ENCODE peak calls at places on chromosomes 7 and 10, in ten cellular contexts. One of them, this sample, is unnamed.

GRCh38 chr7:139103057-139103820 is 6.3 kb downstream of the ZC3HAV1 start:
- DNase-seq in dorsolateral prefrontal cortex: no peak
- DNase-seq in heart left ventricle: no peak
- DNase-seq in RKO: no peak
- DNase-seq in HEK293T: no peak
- DNase-seq in activated CD8-positive, alpha-beta memory T cell treated with anti-CD3 and anti-CD28 coated beads, Interleukin-2, amount 10 ng/mL, durations not matched to agents 7 days and 5 days: no peak
- DNase-seq in CD8-positive, alpha-beta memory T cell: no peak
- DNase-seq in MV-4-11: no peak
- DNase-seq in T-helper 9 cell: no peak
- DNase-seq in H54: no peak
- DNase-seq in this sample: no peak

GRCh38 chr7:129435414-129435829 is 1.2 kb downstream of the STRIP2 start:
- DNase-seq in dorsolateral prefrontal cortex: no peak
- DNase-seq in heart left ventricle: no peak
- DNase-seq in RKO: peak; percentile 73
- DNase-seq in HEK293T: no peak
- DNase-seq in activated CD8-positive, alpha-beta memory T cell treated with anti-CD3 and anti-CD28 coated beads, Interleukin-2, amount 10 ng/mL, durations not matched to agents 7 days and 5 days: no peak
- DNase-seq in CD8-positive, alpha-beta memory T cell: no peak
- DNase-seq in MV-4-11: no peak
- DNase-seq in T-helper 9 cell: no peak
- DNase-seq in H54: no peak
- DNase-seq in this sample: no peak

GRCh38 chr10:6353526-6353925 is 150.8 kb downstream of the PFKFB3 start:
- DNase-seq in dorsolateral prefrontal cortex: no peak
- DNase-seq in heart left ventricle: no peak
- DNase-seq in RKO: no peak
- DNase-seq in HEK293T: no peak
- DNase-seq in activated CD8-positive, alpha-beta memory T cell treated with anti-CD3 and anti-CD28 coated beads, Interleukin-2, amount 10 ng/mL, durations not matched to agents 7 days and 5 days: no peak
- DNase-seq in CD8-positive, alpha-beta memory T cell: no peak
- DNase-seq in MV-4-11: no peak
- DNase-seq in T-helper 9 cell: no peak
- DNase-seq in H54: no peak
- DNase-seq in this sample: no peak

GRCh38 chr7:132759482-132760240 is 183.4 kb upstream of the PLXNA4 start:
- DNase-seq in dorsolateral prefrontal cortex: no peak
- DNase-seq in heart left ventricle: no peak
- DNase-seq in RKO: no peak
- DNase-seq in HEK293T: no peak
- DNase-seq in activated CD8-positive, alpha-beta memory T cell treated with anti-CD3 and anti-CD28 coated beads, Interleukin-2, amount 10 ng/mL, durations not matched to agents 7 days and 5 days: no peak
- DNase-seq in CD8-positive, alpha-beta memory T cell: no peak
- DNase-seq in MV-4-11: no peak
- DNase-seq in T-helper 9 cell: no peak
- DNase-seq in H54: no peak
- DNase-seq in this sample: no peak

GRCh38 chr7:98097042-98097645 is 9.5 kb upstream of the LMTK2 start:
- DNase-seq in dorsolateral prefrontal cortex: no peak
- DNase-seq in heart left ventricle: no peak
- DNase-seq in RKO: no peak
- DNase-seq in HEK293T: no peak
- DNase-seq in activated CD8-positive, alpha-beta memory T cell treated with anti-CD3 and anti-CD28 coated beads, Interleukin-2, amount 10 ng/mL, durations not matched to agents 7 days and 5 days: no peak
- DNase-seq in CD8-positive, alpha-beta memory T cell: no peak
- DNase-seq in MV-4-11: no peak
- DNase-seq in T-helper 9 cell: no peak
- DNase-seq in H54: no peak
- DNase-seq in this sample: no peak

GRCh38 chr10:83076443-83076842 is 1062.9 kb upstream of the GHITM start:
- DNase-seq in dorsolateral prefrontal cortex: no peak
- DNase-seq in heart left ventricle: no peak
- DNase-seq in RKO: no peak
- DNase-seq in HEK293T: no peak
- DNase-seq in activated CD8-positive, alpha-beta memory T cell treated with anti-CD3 and anti-CD28 coated beads, Interleukin-2, amount 10 ng/mL, durations not matched to agents 7 days and 5 days: no peak
- DNase-seq in CD8-positive, alpha-beta memory T cell: no peak
- DNase-seq in MV-4-11: no peak
- DNase-seq in T-helper 9 cell: no peak
- DNase-seq in H54: no peak
- DNase-seq in this sample: no peak

GRCh38 chr7:94696981-94697670 is 41.2 kb upstream of the SGCE start:
- DNase-seq in dorsolateral prefrontal cortex: no peak
- DNase-seq in heart left ventricle: no peak
- DNase-seq in RKO: peak; percentile 94
- DNase-seq in HEK293T: no peak
- DNase-seq in activated CD8-positive, alpha-beta memory T cell treated with anti-CD3 and anti-CD28 coated beads, Interleukin-2, amount 10 ng/mL, durations not matched to agents 7 days and 5 days: no peak
- DNase-seq in CD8-positive, alpha-beta memory T cell: no peak
- DNase-seq in MV-4-11: peak; percentile 81
- DNase-seq in T-helper 9 cell: no peak
- DNase-seq in H54: peak; percentile 7
- DNase-seq in this sample: peak; percentile 16

GRCh38 chr10:26085549-26085948 is 131.0 kb upstream of the GAD2 start:
- DNase-seq in dorsolateral prefrontal cortex: no peak
- DNase-seq in heart left ventricle: no peak
- DNase-seq in RKO: no peak
- DNase-seq in HEK293T: no peak
- DNase-seq in activated CD8-positive, alpha-beta memory T cell treated with anti-CD3 and anti-CD28 coated beads, Interleukin-2, amount 10 ng/mL, durations not matched to agents 7 days and 5 days: no peak
- DNase-seq in CD8-positive, alpha-beta memory T cell: no peak
- DNase-seq in MV-4-11: no peak
- DNase-seq in T-helper 9 cell: no peak
- DNase-seq in H54: no peak
- DNase-seq in this sample: no peak

GRCh38 chr10:119343001-119343601 is 135.7 kb downstream of the GRK5 start:
- DNase-seq in dorsolateral prefrontal cortex: no peak
- DNase-seq in heart left ventricle: peak; percentile 33
- DNase-seq in RKO: no peak
- DNase-seq in HEK293T: no peak
- DNase-seq in activated CD8-positive, alpha-beta memory T cell treated with anti-CD3 and anti-CD28 coated beads, Interleukin-2, amount 10 ng/mL, durations not matched to agents 7 days and 5 days: no peak
- DNase-seq in CD8-positive, alpha-beta memory T cell: no peak
- DNase-seq in MV-4-11: no peak
- DNase-seq in T-helper 9 cell: no peak
- DNase-seq in H54: no peak
- DNase-seq in this sample: no peak

GRCh38 chr10:94644352-94644751 is 39.2 kb upstream of the CYP2C18 start:
- DNase-seq in dorsolateral prefrontal cortex: no peak
- DNase-seq in heart left ventricle: no peak
- DNase-seq in RKO: no peak
- DNase-seq in HEK293T: no peak
- DNase-seq in activated CD8-positive, alpha-beta memory T cell treated with anti-CD3 and anti-CD28 coated beads, Interleukin-2, amount 10 ng/mL, durations not matched to agents 7 days and 5 days: no peak
- DNase-seq in CD8-positive, alpha-beta memory T cell: no peak
- DNase-seq in MV-4-11: no peak
- DNase-seq in T-helper 9 cell: no peak
- DNase-seq in H54: no peak
- DNase-seq in this sample: no peak

GRCh38 chr10:105615986-105616385 is 974.9 kb downstream of the SORCS3 start:
- DNase-seq in dorsolateral prefrontal cortex: no peak
- DNase-seq in heart left ventricle: no peak
- DNase-seq in RKO: no peak
- DNase-seq in HEK293T: no peak
- DNase-seq in activated CD8-positive, alpha-beta memory T cell treated with anti-CD3 and anti-CD28 coated beads, Interleukin-2, amount 10 ng/mL, durations not matched to agents 7 days and 5 days: no peak
- DNase-seq in CD8-positive, alpha-beta memory T cell: no peak
- DNase-seq in MV-4-11: no peak
- DNase-seq in T-helper 9 cell: no peak
- DNase-seq in H54: no peak
- DNase-seq in this sample: no peak

GRCh38 chr10:18658301-18658991 is 785 bp upstream of the ARL5B start:
- DNase-seq in dorsolateral prefrontal cortex: no peak
- DNase-seq in heart left ventricle: peak; percentile 42
- DNase-seq in RKO: peak; percentile 42
- DNase-seq in HEK293T: no peak
- DNase-seq in activated CD8-positive, alpha-beta memory T cell treated with anti-CD3 and anti-CD28 coated beads, Interleukin-2, amount 10 ng/mL, durations not matched to agents 7 days and 5 days: peak; percentile 46
- DNase-seq in CD8-positive, alpha-beta memory T cell: no peak
- DNase-seq in MV-4-11: peak; percentile 47
- DNase-seq in T-helper 9 cell: no peak
- DNase-seq in H54: no peak
- DNase-seq in this sample: no peak

GRCh38 chr7:106012935-106013439 is 49.9 kb downstream of the CDHR3 start:
- DNase-seq in dorsolateral prefrontal cortex: no peak
- DNase-seq in heart left ventricle: no peak
- DNase-seq in RKO: no peak
- DNase-seq in HEK293T: no peak
- DNase-seq in activated CD8-positive, alpha-beta memory T cell treated with anti-CD3 and anti-CD28 coated beads, Interleukin-2, amount 10 ng/mL, durations not matched to agents 7 days and 5 days: no peak
- DNase-seq in CD8-positive, alpha-beta memory T cell: no peak
- DNase-seq in MV-4-11: no peak
- DNase-seq in T-helper 9 cell: no peak
- DNase-seq in H54: peak; percentile 32
- DNase-seq in this sample: no peak

GRCh38 chr10:110376021-110376773 is 71.5 kb upstream of the SMNDC1 start:
- DNase-seq in dorsolateral prefrontal cortex: no peak
- DNase-seq in heart left ventricle: peak; percentile 73
- DNase-seq in RKO: no peak
- DNase-seq in HEK293T: no peak
- DNase-seq in activated CD8-positive, alpha-beta memory T cell treated with anti-CD3 and anti-CD28 coated beads, Interleukin-2, amount 10 ng/mL, durations not matched to agents 7 days and 5 days: no peak
- DNase-seq in CD8-positive, alpha-beta memory T cell: no peak
- DNase-seq in MV-4-11: no peak
- DNase-seq in T-helper 9 cell: no peak
- DNase-seq in H54: peak; percentile 52
- DNase-seq in this sample: peak; percentile 53

GRCh38 chr10:93006435-93007039 is 54.1 kb upstream of the CYP26C1 start:
- DNase-seq in dorsolateral prefrontal cortex: no peak
- DNase-seq in heart left ventricle: no peak
- DNase-seq in RKO: peak; percentile 58
- DNase-seq in HEK293T: peak; percentile 56
- DNase-seq in activated CD8-positive, alpha-beta memory T cell treated with anti-CD3 and anti-CD28 coated beads, Interleukin-2, amount 10 ng/mL, durations not matched to agents 7 days and 5 days: no peak
- DNase-seq in CD8-positive, alpha-beta memory T cell: no peak
- DNase-seq in MV-4-11: peak; percentile 17
- DNase-seq in T-helper 9 cell: no peak
- DNase-seq in H54: peak; percentile 10
- DNase-seq in this sample: peak; percentile 16

This sample was measured in HuH-7.5.